ENCODE peak calls at places on chromosomes 16 and 17, in eight cellular contexts. C is heart right ventricle, P is sigmoid colon, Y is cardiac muscle cell, B is right cardiac atrium, A is mesenchymal stem cell, H is uterus, U is thoracic aorta. E is an unnamed sample. For H3K4me1, the result is how much of the 10 kb centered on the place peaks cover.

GRCh38 chr16:75703341-75703740 is 2.1 kb upstream of the DUXB start:
- DNase-seq in Y (peak), A (peak), B (no peak), P (no peak), U (no peak), C (no peak), H (no peak), E (no peak)

GRCh38 chr16:87636050-87636684 is 33.9 kb downstream of the JPH3 start:
- DNase-seq in H (peak), P (peak), U (peak), Y (peak), A (peak), C (peak), B (peak), E (peak)

GRCh38 chr17:4810696-4811289 is 3.8 kb downstream of the PLD2 start:
- DNase-seq in C (no peak), A (no peak), P (no peak), Y (no peak), H (no peak), B (peak), U (no peak), E (no peak)

GRCh38 chr16:1408171-1408837 is 6.2 kb downstream of the UNKL start:
- DNase-seq in U (peak), A (peak), C (peak), Y (peak), H (peak), P (peak), B (peak), E (peak)

GRCh38 chr16:88904676-88905365 is 38.4 kb upstream of the PABPN1L start:
- DNase-seq in C (no peak), Y (no peak), P (no peak), U (no peak), H (no peak), B (no peak), A (no peak), E (no peak)

GRCh38 chr17:48612854-48613691 is 2.0 kb downstream of the HOXB8 start:
- DNase-seq in U (no peak), B (no peak), A (peak), H (no peak), P (no peak), C (no peak), Y (no peak), E (peak)

GRCh38 chr17:21345236-21345635 is 30.9 kb upstream of the KCNJ12 start:
- DNase-seq in A (no peak), C (no peak), B (no peak), U (no peak), Y (no peak), P (no peak), H (no peak), E (peak)

GRCh38 chr16:74448990-74449389 is 27.7 kb upstream of the CLEC18B start:
- DNase-seq in U (peak), Y (peak), H (peak), P (peak), B (peak), C (peak), A (peak), E (no peak)

GRCh38 chr16:72952404-72953301 is 95.3 kb downstream of the ZFHX3 start:
- DNase-seq in P (no peak), H (no peak), A (peak), B (no peak), C (no peak), Y (peak), U (no peak), E (no peak)

GRCh38 chr16:68401871-68402747 is 46.2 kb downstream of the SMPD3 start:
- DNase-seq in Y (peak), U (no peak), P (no peak), B (no peak), C (no peak), H (no peak), A (peak), E (no peak)

GRCh38 chr17:76271669-76272540 is 6.8 kb downstream of the UBALD2 start:
- DNase-seq in B (peak), U (no peak), Y (peak), H (no peak), C (no peak), A (peak), P (no peak), E (peak)

GRCh38 chr17:80646328-80646727 is 101.7 kb downstream of the RPTOR start:
- DNase-seq in C (no peak), A (no peak), P (no peak), H (no peak), B (peak), Y (no peak), U (no peak), E (no peak)

GRCh38 chr17:17468217-17469010 is 8.4 kb upstream of the MED9 start:
- DNase-seq in A (no peak), Y (no peak), U (no peak), H (no peak), P (no peak), C (peak), B (no peak), E (no peak)

GRCh38 chr17:79739148-79740062 is 8.7 kb downstream of the ENPP7 start:
- DNase-seq in P (no peak), A (no peak), B (no peak), C (no peak), Y (no peak), U (no peak), H (no peak), E (no peak)

GRCh38 chr16:17335826-17336492 is 134.8 kb downstream of the XYLT1 start:
- DNase-seq in C (no peak), B (no peak), H (peak), U (no peak), P (peak), Y (no peak), A (no peak), E (no peak)

GRCh38 chr17:6473128-6473767 is 29.0 kb downstream of the PIMREG start:
- DNase-seq in B (peak), C (peak), U (no peak), P (peak), H (peak), A (peak), Y (peak), E (peak)

GRCh38 chr16:56632160-56632847 is at the start of gene MT1M:
- DNase-seq in P (peak), C (no peak), U (no peak), Y (peak), B (peak), A (peak), H (peak), E (no peak)

GRCh38 chr17:39670746-39671145 is 2.5 kb downstream of the PNMT start:
- DNase-seq in P (no peak), C (no peak), A (no peak), H (no peak), U (no peak), B (peak), Y (no peak), E (no peak)

GRCh38 chr17:28169621-28170349 is 127.3 kb downstream of the NLK start:
- DNase-seq in C (no peak), Y (no peak), A (no peak), U (no peak), P (no peak), H (no peak), B (no peak), E (no peak)

DNA sequence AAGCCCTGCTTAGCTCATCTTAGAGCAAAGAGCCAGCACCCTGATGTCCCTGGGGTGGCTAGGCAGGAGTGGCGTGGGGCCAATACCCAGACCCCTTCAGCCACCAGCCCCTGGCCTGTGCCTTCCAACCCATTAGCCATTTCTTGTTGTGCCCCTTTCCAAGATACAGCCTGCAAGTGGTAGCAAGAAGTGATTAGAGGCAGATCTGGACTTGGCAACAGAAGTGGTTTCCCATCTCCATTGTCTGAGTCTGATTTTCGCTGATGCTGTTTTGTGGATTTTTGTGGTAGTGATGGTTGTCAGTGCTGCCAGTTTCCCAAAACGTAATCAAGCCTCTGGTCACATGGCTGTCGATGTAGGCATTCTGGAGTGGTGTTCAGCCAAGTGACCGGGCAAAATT is 25.7 kb downstream of the PLCD3 start:
- DNase-seq in A (no peak), Y (no peak), U (no peak), B (no peak), H (no peak), C (no peak), P (no peak), E (no peak)
- H3K4me1 ChIP-seq in A (under half), Y (under half), U (half or more), B (under half), H (under half), C (under half), P (under half), E (under half)

GRCh38 chr17:49829026-49829425 is 18.8 kb downstream of the TAC4 start:
- DNase-seq in Y (no peak), B (no peak), C (no peak), P (no peak), U (no peak), A (no peak), H (no peak), E (no peak)
- H3K27ac ChIP-seq in Y (no peak), B (peak), C (peak), P (peak), U (peak), A (peak), H (no peak), E (no peak)

GRCh38 chr17:2184993-2185931 is 118.3 kb downstream of the SMG6 start:
- DNase-seq in U (no peak), P (no peak), H (peak), A (no peak), B (no peak), C (no peak), Y (no peak), E (no peak)
- H3K4me1 ChIP-seq in U (half or more), P (under half), H (under half), A (under half), B (under half), C (under half), Y (under half), E (under half)

DNA sequence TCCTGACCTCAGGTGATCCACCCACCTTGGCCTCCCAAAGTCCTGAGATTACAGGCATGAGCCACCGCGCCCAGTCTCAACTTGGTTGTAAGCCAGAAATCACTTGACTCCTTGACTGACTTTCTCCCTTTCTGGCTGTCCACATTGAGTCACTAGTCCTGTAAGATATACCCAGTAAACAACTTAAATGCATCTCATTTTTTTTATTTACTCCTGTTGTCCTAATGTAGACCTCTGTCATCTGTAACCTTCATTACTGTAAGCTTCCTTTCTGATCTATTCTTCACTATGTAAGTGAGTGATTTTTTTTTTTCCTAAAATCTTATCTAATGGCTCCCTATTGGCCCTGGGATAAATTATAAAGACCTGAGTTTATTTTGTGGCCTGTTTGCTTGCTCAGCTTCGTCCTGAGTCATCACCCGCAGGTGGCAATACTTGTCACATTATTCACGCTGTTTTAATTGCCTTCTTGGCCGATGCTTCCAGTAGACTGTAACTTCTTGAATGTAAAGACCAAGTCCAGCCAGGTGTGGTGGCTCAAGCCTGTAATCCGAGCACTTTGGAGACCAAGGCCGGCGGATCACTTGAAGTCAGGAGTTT is 41.0 kb downstream of the PAFAH1B1 start:
- DNase-seq in U (no peak), C (no peak), Y (no peak), P (no peak), H (no peak), A (peak), B (no peak), E (no peak)
- H3K27ac ChIP-seq in U (no peak), C (no peak), Y (no peak), P (no peak), H (no peak), A (peak), B (no peak), E (no peak)

DNA sequence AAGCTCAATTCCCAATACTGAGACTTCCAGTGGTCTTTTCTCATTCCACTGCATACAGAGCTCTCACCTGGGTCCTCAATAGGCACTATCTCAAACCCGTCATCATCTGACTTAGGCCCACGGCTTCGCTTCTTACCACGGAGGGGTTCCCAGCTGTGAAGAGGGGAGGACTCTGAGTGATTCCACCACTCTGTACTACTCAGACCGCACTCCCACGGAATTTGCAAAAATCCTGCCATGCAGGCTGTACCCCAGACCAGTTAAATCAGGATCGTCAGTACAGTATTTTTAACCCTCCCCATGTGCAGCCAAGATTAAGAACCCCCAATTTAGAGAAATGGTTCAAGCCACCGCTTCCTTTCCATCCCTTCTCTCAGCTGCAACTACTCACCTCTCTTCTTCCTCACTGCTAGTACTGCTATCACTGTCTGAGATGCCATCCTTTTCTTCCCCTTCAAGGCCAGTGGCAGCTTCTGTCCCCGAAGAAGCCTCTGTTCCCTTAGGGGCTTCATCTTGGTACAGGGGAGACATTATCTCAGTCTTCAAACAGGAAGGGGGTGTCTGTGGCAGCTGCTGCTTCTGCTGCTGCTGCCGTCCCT is 6.2 kb upstream of the PSMC5 start:
- DNase-seq in Y (no peak), C (no peak), P (no peak), U (no peak), A (no peak), H (no peak), B (no peak), E (no peak)
- H3K4me1 ChIP-seq in Y (under half), C (under half), P (under half), U (under half), A (under half), H (under half), B (under half), E (under half)

DNA sequence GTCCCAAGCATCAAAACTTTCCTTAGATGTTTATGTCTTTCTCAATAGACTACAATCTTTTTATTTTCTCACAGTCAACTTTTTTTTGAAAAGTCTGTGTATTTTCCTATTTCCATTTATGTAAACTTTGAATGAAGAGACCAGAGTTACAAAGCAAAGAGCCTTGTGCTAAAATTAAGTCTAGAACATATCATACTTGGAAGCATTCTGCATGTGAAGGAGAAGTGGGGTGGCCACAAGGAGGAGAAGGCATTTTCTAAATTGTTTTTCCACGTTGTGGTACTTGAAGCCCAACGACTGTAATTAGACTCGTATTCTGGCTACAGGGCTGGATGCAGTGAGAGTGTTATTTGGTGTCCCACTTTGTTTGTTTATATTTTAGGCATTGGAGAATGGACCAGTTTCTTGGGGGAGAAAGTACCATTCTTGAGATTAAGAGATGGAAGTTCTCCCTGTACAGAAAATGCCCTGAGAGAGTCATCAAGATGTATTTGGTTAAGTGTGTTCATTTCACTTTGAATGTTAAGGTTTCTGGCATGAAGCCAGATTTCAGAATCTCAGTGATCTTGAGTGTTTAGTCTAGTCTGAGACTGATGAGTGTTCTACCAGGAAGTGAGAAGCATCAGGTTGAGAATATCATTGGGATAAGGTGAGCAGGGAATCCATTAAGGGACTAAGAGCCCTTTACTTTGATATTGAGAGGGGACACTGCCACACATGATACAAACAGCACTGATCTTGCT is 71.6 kb downstream of the MAP2K6 start:
- DNase-seq in U (no peak), C (no peak), A (peak), H (no peak), B (no peak), P (no peak), Y (no peak), E (no peak)
- H3K27ac ChIP-seq in U (no peak), C (no peak), A (no peak), H (peak), B (no peak), P (peak), Y (no peak), E (no peak)

GRCh38 chr17:52157161-52157560 is 1.4 kb downstream of the CA10 start:
- DNase-seq in Y (no peak), P (no peak), C (no peak), B (no peak), U (no peak), H (no peak), A (no peak), E (no peak)

GRCh38 chr17:52157603-52158449 is 688 bp downstream of the CA10 start:
- DNase-seq in A (no peak), P (no peak), C (no peak), B (peak), Y (no peak), H (no peak), U (no peak), E (no peak)

GRCh38 chr17:52158450-52159042 is at the start of gene CA10:
- DNase-seq in A (no peak), C (no peak), H (no peak), Y (no peak), U (no peak), B (no peak), P (no peak), E (no peak)

GRCh38 chr17:52159810-52160578 is 1.5 kb upstream of the CA10 start:
- DNase-seq in B (no peak), C (no peak), U (no peak), A (no peak), P (no peak), Y (no peak), H (no peak), E (no peak)

DNA sequence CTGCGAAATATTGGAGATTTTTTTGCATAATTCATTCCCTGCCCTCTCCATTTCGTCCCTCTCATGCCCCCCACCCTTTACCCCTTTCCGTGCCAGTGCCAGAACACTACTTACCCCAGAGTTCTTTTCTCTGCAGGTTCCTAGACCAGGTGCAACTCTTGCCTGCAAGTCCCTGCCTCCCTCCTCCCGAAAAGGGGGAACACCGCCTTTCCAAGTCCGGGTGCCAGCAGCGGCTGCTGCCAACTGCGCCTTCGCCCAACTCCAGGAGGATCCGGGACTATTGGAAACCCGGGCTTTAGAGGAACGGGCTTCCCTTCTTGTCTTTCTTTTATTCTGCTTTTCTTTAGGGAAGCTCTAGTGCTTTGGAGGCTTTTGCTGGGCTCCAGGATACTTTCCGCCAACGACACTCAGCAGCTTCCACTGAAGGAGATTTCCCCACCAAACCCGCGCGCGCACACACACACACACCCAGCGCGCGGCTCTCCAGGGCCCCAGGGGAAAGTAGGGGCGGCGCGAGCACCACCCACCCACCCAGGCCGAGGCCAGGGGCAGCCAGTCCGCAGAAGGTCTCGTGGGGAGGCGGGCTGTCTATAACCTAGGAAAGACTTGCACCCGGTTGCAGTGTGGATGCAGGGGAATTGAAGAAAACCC is 770 bp upstream of the CA10 start:
- DNase-seq in P (no peak), H (no peak), Y (no peak), U (no peak), C (no peak), B (no peak), A (no peak), E (no peak)
- H3K4me1 ChIP-seq in P (under half), H (under half), Y (under half), U (under half), C (under half), B (under half), A (under half), E (under half)